ENCODE peak calls at places on chromosomes 3 and 15, in four cellular contexts. F, J, Q and V are unnamed samples.
A peak's percentile ranks its signal among the peaks of the same experiment; 100 is the strongest.

GRCh38 chr3:39104961-39105686 is 2.3 kb downstream of the GORASP1 start:
- DNase-seq in F (no peak), J (no peak), Q (no peak), V (no peak)

GRCh38 chr3:176840604-176841287 is 356.5 kb downstream of the TBL1XR1 start:
- DNase-seq in F (no peak), J (no peak), Q (no peak), V (no peak)

GRCh38 chr3:188489639-188490405 is 335.9 kb downstream of the LPP start:
- DNase-seq in F (no peak), J (no peak), Q (no peak), V (no peak)

GRCh38 chr15:78944202-78944625 is 632 bp downstream of the CTSH start:
- DNase-seq in F (no peak), J (no peak), Q (no peak), V (no peak)

GRCh38 chr3:24490151-24490550 is 4.5 kb downstream of the THRB start:
- DNase-seq in F (no peak), J (peak; percentile 71), Q (no peak), V (no peak)

GRCh38 chr15:42284551-42284950 is 11.3 kb upstream of the TMEM87A start:
- DNase-seq in F (no peak), J (no peak), Q (no peak), V (no peak)

GRCh38 chr15:40743921-40744809 is 10.9 kb downstream of the RMDN3 start:
- DNase-seq in F (no peak), J (no peak), Q (peak; percentile 47), V (no peak)

GRCh38 chr15:89401636-89402252 is 67.1 kb upstream of the POLG start:
- DNase-seq in F (no peak), J (no peak), Q (no peak), V (no peak)

GRCh38 chr3:154122912-154123559 is 1.8 kb downstream of the ARHGEF26 start:
- DNase-seq in F (no peak), J (peak; percentile 1), Q (no peak), V (no peak)

GRCh38 chr3:100779475-100779874 is 70.2 kb downstream of the TFG start:
- DNase-seq in F (no peak), J (no peak), Q (no peak), V (no peak)

GRCh38 chr3:10344147-10344943 is 23.4 kb upstream of the SEC13 start:
- DNase-seq in F (no peak), J (no peak), Q (peak; percentile 81), V (peak; percentile 86)

GRCh38 chr15:48279608-48280007 is 51.6 kb upstream of the DUT start:
- DNase-seq in F (no peak), J (no peak), Q (no peak), V (no peak)

GRCh38 chr3:10303785-10304184 is 11.0 kb upstream of the GHRL start:
- DNase-seq in F (no peak), J (no peak), Q (no peak), V (no peak)

GRCh38 chr15:101175396-101175795 is 76.5 kb downstream of the CHSY1 start:
- DNase-seq in F (no peak), J (no peak), Q (no peak), V (no peak)

GRCh38 chr3:188170461-188171459 is 16.8 kb downstream of the LPP start:
- DNase-seq in F (no peak), J (peak; percentile 98), Q (no peak), V (no peak)

GRCh38 chr15:36407647-36408046 is 171.8 kb upstream of the CDIN1 start:
- DNase-seq in F (no peak), J (peak; percentile 2), Q (peak; percentile 11), V (no peak)

GRCh38 chr3:124846189-124846588 is 41.0 kb downstream of the ITGB5 start:
- DNase-seq in F (no peak), J (no peak), Q (no peak), V (no peak)

DNA sequence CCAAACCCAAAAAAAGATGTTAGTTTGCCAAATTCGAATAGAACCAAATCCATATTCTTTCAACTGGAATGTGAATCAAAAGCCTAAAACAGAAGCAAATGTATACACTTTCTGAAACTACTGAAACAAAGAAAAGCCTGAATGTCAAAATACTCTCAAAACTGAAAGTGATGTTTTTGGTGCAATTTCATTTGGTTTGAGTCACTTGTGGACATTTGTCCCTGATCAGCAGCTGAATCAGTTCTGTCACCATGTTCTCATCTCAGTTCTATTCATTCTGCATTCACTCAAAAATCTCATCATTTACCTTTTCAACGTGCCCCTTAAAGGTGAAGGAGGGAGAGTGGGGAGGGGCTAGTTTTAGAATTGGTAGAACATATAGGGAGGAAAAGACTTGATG is 266.8 kb downstream of the ABHD5 start:
- DNase-seq in F (no peak), J (no peak), Q (no peak), V (no peak)
- H2AFZ ChIP-seq in F (no peak overlapping the region), J (no peak overlapping the region), Q (no peak overlapping the region), V (no peak overlapping the region)

GRCh38 chr3:51388286-51389029 is 2.6 kb upstream of the RBM15B start:
- DNase-seq in F (no peak), J (peak; percentile 45), Q (no peak), V (no peak)
- TF ChIP-seq CTCF in F (no peak), J (peak; percentile 24), Q (no peak), V (no peak)

GRCh38 chr3:174398761-174399160 is 460.4 kb upstream of the NAALADL2 start:
- DNase-seq in F (no peak), J (no peak), Q (no peak), V (no peak)

GRCh38 chr3:174403831-174404230 is 455.3 kb upstream of the NAALADL2 start:
- DNase-seq in F (no peak), J (no peak), Q (no peak), V (no peak)

DNA sequence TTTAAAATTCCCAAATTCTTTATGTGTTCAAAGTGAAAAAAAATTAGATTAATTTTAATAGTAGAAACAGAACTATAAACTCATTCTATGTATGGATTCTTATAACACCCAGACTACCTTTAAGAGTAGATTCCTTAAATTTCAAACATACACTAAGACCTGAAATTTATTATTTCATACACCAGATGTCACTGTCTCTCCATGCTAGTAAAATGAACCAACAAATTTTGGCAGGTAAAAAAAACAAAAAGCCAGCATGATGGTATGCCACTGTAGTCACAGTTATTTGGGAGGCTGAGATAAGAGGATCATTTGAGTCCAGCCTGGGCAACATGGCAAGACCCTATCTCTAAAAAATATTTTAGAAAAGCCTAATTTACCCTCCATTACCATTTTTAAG is 461.3 kb upstream of the NAALADL2 start:
- DNase-seq in F (no peak), J (peak; percentile 1), Q (no peak), V (no peak)
- TF ChIP-seq FOXM1 in F (no peak), J (no peak), Q (no peak), V (no peak)

GRCh38 chr3:8864570-8865350 is 95.3 kb upstream of the OXTR start:
- DNase-seq in F (no peak), J (no peak), Q (no peak), V (no peak)
- H2AFZ ChIP-seq in F (no peak overlapping the region), J (no peak overlapping the region), Q (no peak overlapping the region), V (no peak overlapping the region)

DNA sequence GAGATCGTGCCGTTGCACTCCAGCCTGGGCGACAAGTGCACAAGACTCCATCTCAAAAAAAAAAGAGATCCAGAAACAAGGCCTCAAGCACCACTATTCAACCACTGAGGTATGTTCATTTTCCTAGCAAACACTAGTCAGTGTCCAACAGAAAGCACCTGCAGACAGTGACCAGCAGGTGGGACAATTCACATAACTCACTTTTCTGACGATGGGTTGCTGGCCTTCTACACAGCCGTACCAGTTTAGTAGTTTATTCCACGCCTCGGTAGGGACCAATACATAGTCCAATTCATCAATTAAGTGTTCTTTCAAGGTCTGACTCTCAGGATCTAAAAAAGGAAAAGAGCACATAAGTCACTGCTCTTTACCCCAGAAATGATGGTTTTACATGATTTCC is 12.4 kb downstream of the USP4 start:
- DNase-seq in F (no peak), J (peak; percentile 35), Q (no peak), V (no peak)
- TF ChIP-seq CTCF in F (peak; percentile 18), J (peak; percentile 48), Q (peak; percentile 11), V (peak; percentile 34)

DNA sequence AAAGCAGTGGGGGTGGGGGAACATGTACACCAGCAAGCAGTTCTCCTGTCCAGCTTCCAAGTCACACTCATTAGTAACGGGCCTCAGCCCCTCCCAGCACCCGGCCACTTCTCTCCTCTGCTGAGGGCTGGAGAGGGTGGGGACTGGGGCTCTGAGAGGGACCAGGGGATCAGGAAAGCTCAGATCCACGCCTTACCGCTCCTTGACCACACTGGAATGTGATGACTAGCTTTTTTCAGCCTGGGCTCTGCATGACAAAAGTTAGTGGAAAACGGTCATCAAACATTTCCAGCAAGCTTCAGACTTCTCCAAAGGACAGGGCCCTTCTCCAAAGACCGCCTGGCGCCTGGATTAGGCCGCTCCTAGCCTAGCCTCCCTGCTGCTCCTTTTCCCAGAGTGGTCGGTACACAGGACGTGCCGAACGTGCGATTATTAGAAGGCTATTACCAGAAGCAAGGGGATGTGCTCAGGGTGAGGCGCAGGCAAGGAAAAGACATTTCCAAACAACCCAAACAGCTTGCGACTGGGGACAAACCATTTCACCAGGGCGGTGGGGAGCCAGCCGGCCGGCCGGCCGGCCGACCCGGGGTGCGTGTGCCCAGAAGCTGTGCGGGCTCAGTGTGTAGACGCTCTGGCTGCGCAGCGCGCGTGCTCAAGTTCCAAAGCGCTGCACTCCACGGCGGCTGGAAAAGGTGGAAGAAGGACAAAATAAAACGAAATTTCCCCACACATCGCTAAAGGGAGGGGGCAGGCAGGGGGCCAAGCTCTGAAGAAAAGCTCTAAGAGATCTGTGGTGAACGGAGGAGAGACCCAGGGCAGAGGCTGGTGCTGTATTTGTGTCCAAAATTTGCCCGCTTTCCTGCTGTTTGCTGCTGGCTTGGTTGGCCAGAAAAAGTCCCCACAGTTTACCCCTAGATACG is 51.0 kb upstream of the SSR3 start:
- DNase-seq in F (no peak), J (no peak), Q (peak; percentile 69), V (peak; percentile 39)
- TF ChIP-seq FOXM1 in F (no peak), J (no peak), Q (no peak), V (no peak)

GRCh38 chr3:184740509-184741258 is 28.8 kb upstream of the MAGEF1 start:
- DNase-seq in F (no peak), J (no peak), Q (peak; percentile 28), V (no peak)
- H2AFZ ChIP-seq in F (no peak overlapping the region), J (no peak overlapping the region), Q (no peak overlapping the region), V (no peak overlapping the region)

GRCh38 chr15:31347067-31347975 is 20.7 kb downstream of the KLF13 start:
- DNase-seq in F (no peak), J (no peak), Q (no peak), V (no peak)
- TF ChIP-seq CTCF in F (no peak), J (no peak), Q (no peak), V (no peak)

GRCh38 chr3:129650256-129650872 is 43.9 kb upstream of the PLXND1 start:
- DNase-seq in F (no peak), J (peak; percentile 48), Q (peak; percentile 60), V (peak; percentile 58)
- TF ChIP-seq FOXM1 in F (no peak), J (no peak), Q (no peak), V (no peak)

DNA sequence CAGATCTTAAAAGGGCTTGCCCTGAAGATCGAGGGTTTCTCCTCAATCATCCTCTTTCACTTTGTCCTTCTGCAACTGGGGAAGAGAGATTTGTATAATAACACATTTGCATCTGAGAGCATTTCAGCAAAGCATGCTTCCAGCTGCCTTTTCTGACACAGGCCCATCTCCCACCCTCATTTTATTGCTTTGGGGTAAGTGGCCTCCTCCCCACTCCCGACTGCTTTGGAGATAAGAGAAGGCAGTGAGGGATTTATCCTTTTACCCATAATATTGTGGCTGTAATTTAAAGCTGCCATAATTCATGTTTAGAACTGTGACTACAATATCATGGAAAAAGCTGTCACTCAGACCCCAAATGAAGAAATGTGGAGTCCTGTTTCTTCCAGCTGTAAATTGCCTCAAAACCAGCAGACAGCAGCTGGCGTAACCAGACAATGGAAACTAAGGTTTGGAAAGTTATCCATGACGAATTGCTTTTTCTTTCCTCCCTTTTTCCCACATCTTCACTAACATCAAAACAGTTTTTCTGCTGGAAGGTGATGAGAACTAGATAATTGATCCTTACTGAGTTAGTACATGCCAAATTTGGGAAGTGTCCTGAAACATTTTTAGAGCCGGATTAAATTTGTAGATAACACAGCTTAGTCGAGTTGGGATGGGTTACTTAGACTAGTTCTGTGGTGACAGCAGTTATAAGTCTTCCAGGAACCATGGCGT is 104.2 kb upstream of the PFN2 start:
- DNase-seq in F (no peak), J (no peak), Q (no peak), V (no peak)
- H2AFZ ChIP-seq in F (peak overlapping the region; percentile 88), J (no peak overlapping the region), Q (no peak overlapping the region), V (peak overlapping the region; percentile 65)